ENCODE peak calls at places on chromosomes 7 and 10, in four cellular contexts. H is SK-N-DZ, O is iris pigment epithelial cell, K is AG08395. M is an unnamed sample.

GRCh38 chr7:45054442-45054841 is 34.3 kb downstream of the NACAD start:
- DNase-seq in O (no peak), K (no peak), H (no peak), M (no peak)

GRCh38 chr7:150327308-150327707 is 4.0 kb upstream of the ACTR3C start:
- DNase-seq in H (no peak), K (no peak), O (no peak), M (no peak)

GRCh38 chr10:131847241-131847783 is 53.5 kb upstream of the PPP2R2D start:
- DNase-seq in K (no peak), O (no peak), H (no peak), M (no peak)

GRCh38 chr7:80634505-80634904 is 3.9 kb upstream of the CD36 start:
- DNase-seq in O (peak), K (peak), H (no peak), M (no peak)

GRCh38 chr10:75803816-75804576 is 372.6 kb downstream of the LRMDA start:
- DNase-seq in O (no peak), H (no peak), K (no peak), M (no peak)

GRCh38 chr7:8305104-8305503 is 43.1 kb upstream of the ICA1 start:
- DNase-seq in H (no peak), K (no peak), O (no peak), M (no peak)

GRCh38 chr10:93186631-93187030 is 112.9 kb downstream of the CYP26A1 start:
- DNase-seq in K (peak), O (no peak), H (no peak), M (no peak)

GRCh38 chr10:87660484-87661133 is 931 bp downstream of the PAPSS2 start:
- DNase-seq in H (no peak), K (peak), O (peak), M (no peak)

GRCh38 chr7:29974286-29974685 is 15.3 kb downstream of the SCRN1 start:
- DNase-seq in O (no peak), H (no peak), K (no peak), M (no peak)

GRCh38 chr7:158494162-158494586 is 93.4 kb downstream of the PTPRN2 start:
- DNase-seq in O (no peak), K (no peak), H (peak), M (peak)

GRCh38 chr7:45978010-45978681 is 57.1 kb upstream of the IGFBP3 start:
- DNase-seq in K (peak), O (peak), H (no peak), M (no peak)

GRCh38 chr10:44572146-44572545 is 187.2 kb upstream of the CXCL12 start:
- DNase-seq in H (no peak), K (no peak), O (no peak), M (no peak)

GRCh38 chr10:42836771-42837468 is 54.3 kb downstream of the BMS1 start:
- DNase-seq in K (peak), O (peak), H (no peak), M (no peak)